ENCODE peak calls at places on chromosomes 4 and X, in nine cellular contexts. J is heart left ventricle; H is left ventricle myocardium inferior; P is mammary epithelial cell; Z is HCT116; O is neural progenitor cell; V is PC-3; L is CD8-positive, alpha-beta T cell; Q is fibroblast of lung. E is an unnamed sample.

GRCh38 chr4:76779740-76780459 is 118.0 kb downstream of the SOWAHB start:
- DNase-seq in J (no peak), H (no peak), P (no peak), Z (no peak), O (no peak), V (no peak), L (no peak), Q (peak; percentile 66), E (no peak)

GRCh38 chrX:40108084-40108958 is 10.6 kb upstream of the BCOR start:
- DNase-seq in J (no peak), H (peak; percentile 42), P (no peak), Z (no peak), O (peak; percentile 76), V (peak; percentile 62), L (no peak), Q (peak; percentile 61), E (peak; percentile 68)

GRCh38 chrX:10233173-10233572 is 76.4 kb downstream of the CLCN4 start:
- DNase-seq in J (no peak), H (no peak), P (no peak), Z (no peak), O (no peak), V (no peak), L (no peak), Q (no peak), E (no peak)

GRCh38 chr4:25913056-25913850 is 767 bp upstream of the SMIM20 start:
- DNase-seq in J (peak; percentile 72), H (peak; percentile 38), P (no peak), Z (no peak), O (peak; percentile 87), V (no peak), L (peak; percentile 35), Q (no peak), E (peak; percentile 37)

GRCh38 chrX:120549483-120550452 is 11.0 kb downstream of the CUL4B start:
- DNase-seq in J (no peak), H (no peak), P (peak; percentile 83), Z (peak; percentile 83), O (no peak), V (peak; percentile 88), L (no peak), Q (peak; percentile 90), E (no peak)

GRCh38 chrX:41329101-41329500 is 4.9 kb upstream of the DDX3X start:
- DNase-seq in J (no peak), H (no peak), P (no peak), Z (no peak), O (no peak), V (no peak), L (no peak), Q (no peak), E (no peak)

GRCh38 chr4:30716158-30716557 is 4.0 kb upstream of the PCDH7 start:
- DNase-seq in J (no peak), H (no peak), P (peak; percentile 19), Z (peak; percentile 72), O (peak; percentile 48), V (peak; percentile 51), L (no peak), Q (peak; percentile 68), E (no peak)

GRCh38 chr4:1241936-1242505 is 6.9 kb downstream of the CTBP1 start:
- DNase-seq in J (peak; percentile 55), H (peak; percentile 12), P (no peak), Z (no peak), O (no peak), V (no peak), L (no peak), Q (no peak), E (peak; percentile 12)

GRCh38 chr4:15318621-15319348 is 109.0 kb upstream of the C1QTNF7 start:
- DNase-seq in J (no peak), H (no peak), P (no peak), Z (no peak), O (no peak), V (no peak), L (no peak), Q (no peak), E (no peak)

GRCh38 chr4:173237152-173237551 is 68.5 kb downstream of the GALNT7 start:
- DNase-seq in J (no peak), H (no peak), P (peak; percentile 33), Z (no peak), O (no peak), V (peak; percentile 48), L (no peak), Q (no peak), E (no peak)

GRCh38 chrX:20530319-20530979 is 263.7 kb upstream of the RPS6KA3 start:
- DNase-seq in J (no peak), H (no peak), P (peak; percentile 32), Z (peak; percentile 29), O (peak; percentile 55), V (peak; percentile 79), L (peak; percentile 37), Q (peak; percentile 71), E (peak; percentile 51)

GRCh38 chr4:67746797-67747495 is 7.2 kb downstream of the GNRHR start:
- DNase-seq in J (no peak), H (no peak), P (peak; percentile 43), Z (peak; percentile 37), O (peak; percentile 28), V (peak; percentile 78), L (no peak), Q (peak; percentile 55), E (no peak)
- TF ChIP-seq CTCF in J (peak; percentile 66), H (peak; percentile 72), P (peak; percentile 34), Z (peak; percentile 30), O (peak; percentile 79), V (peak; percentile 81), L (peak; percentile 87), Q (no peak), E (peak; percentile 18)

GRCh38 chr4:99202094-99202493 is 17.0 kb downstream of the ADH6 start:
- DNase-seq in J (no peak), H (no peak), P (no peak), Z (no peak), O (no peak), V (no peak), L (no peak), Q (no peak), E (no peak)

GRCh38 chr4:99205104-99205979 is 13.7 kb downstream of the ADH6 start:
- DNase-seq in J (no peak), H (no peak), P (no peak), Z (no peak), O (peak; percentile 3), V (no peak), L (no peak), Q (peak; percentile 94), E (peak; percentile 60)

GRCh38 chr4:99201687-99202086 is 17.4 kb downstream of the ADH6 start:
- DNase-seq in J (no peak), H (no peak), P (no peak), Z (no peak), O (no peak), V (no peak), L (no peak), Q (peak; percentile 87), E (no peak)

GRCh38 chr4:99200148-99200547 is 18.9 kb downstream of the ADH6 start:
- DNase-seq in J (no peak), H (no peak), P (no peak), Z (no peak), O (no peak), V (no peak), L (no peak), Q (no peak), E (no peak)

DNA sequence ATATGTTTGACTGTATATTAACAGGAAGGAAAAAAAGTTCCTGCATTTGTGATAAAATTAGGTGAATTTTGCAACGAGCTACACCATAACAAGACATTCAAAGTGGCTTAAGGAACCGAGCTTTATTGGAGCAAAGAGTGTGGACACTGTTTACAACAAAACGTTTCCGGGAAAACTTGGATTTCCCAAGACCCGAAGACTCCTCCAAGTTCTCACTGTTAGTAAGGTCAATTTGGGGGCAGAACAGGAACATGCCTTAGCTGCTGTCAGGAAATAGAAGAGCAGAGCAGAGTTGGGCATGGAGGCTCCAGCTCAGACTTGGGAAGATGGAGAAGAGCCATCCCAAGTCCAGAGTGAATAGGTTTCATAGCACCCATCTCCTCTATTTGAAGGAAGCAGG is 16.5 kb downstream of the ADH6 start:
- DNase-seq in J (no peak), H (no peak), P (no peak), Z (no peak), O (no peak), V (no peak), L (no peak), Q (peak; percentile 97), E (peak; percentile 41)
- H3K4me1 ChIP-seq in J (no peaks in the 10 kb centered on the region), H (peaks cover 9% of the 10 kb centered on the region), P (no peaks in the 10 kb centered on the region), Z (no peaks in the 10 kb centered on the region), O (no peaks in the 10 kb centered on the region), V (no peaks in the 10 kb centered on the region), L (no peaks in the 10 kb centered on the region), Q (peaks cover 4% of the 10 kb centered on the region), E (no peaks in the 10 kb centered on the region)

GRCh38 chrX:46803140-46803539 is 33.7 kb upstream of the RP2 start:
- DNase-seq in J (no peak), H (no peak), P (no peak), Z (no peak), O (no peak), V (peak; percentile 46), L (no peak), Q (peak; percentile 12), E (no peak)
- TF ChIP-seq CTCF in J (no peak), H (no peak), P (peak; percentile 13), Z (peak; percentile 33), O (no peak), V (peak; percentile 62), L (no peak), Q (no peak), E (no peak)

DNA sequence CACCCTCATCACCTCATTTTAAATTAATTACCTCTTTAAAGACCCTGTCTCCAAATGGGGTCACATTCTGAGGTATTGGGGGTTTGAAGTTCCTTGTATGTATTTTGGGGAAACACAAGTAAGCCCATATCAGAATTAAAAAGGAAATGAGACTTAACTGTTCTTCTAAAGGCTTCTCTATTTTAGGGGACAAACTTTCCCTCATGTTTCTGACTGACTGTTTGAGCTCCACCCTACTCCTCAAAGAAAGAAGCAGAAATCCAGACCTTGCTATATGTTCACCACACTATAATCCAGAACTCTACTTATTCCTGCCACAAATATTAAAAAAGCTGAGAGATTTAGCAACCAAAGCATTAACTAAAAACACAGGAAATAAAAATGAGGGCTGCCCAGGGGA is 258.8 kb downstream of the ARHGAP24 start:
- DNase-seq in J (no peak), H (no peak), P (no peak), Z (no peak), O (no peak), V (no peak), L (no peak), Q (no peak), E (no peak)
- H3K4me1 ChIP-seq in J (peaks cover 7% of the 10 kb centered on the region), H (peaks cover 34% of the 10 kb centered on the region), P (peaks cover 2% of the 10 kb centered on the region), Z (no peaks in the 10 kb centered on the region), O (no peaks in the 10 kb centered on the region), V (no peaks in the 10 kb centered on the region), L (no peaks in the 10 kb centered on the region), Q (no peaks in the 10 kb centered on the region), E (no peaks in the 10 kb centered on the region)

DNA sequence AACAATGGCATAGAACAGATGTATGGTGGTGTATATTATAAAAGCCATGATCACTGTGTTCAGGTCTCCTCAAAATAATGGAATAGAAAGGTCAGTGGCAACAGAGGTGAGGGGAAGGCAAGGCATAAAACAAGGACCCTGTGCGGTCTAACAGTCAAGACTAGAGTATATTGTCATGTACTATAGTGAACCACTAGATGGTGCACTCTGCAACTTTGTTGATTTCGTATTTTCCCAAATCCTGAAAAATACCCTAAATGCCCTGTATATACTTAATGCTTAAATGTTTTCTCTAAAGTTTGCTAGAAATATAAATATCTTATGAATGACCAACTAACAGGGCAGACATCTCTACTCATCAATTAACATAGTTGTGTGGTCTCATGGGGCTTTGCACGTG is 453.0 kb downstream of the PCDH11X start:
- DNase-seq in J (no peak), H (no peak), P (no peak), Z (no peak), O (peak; percentile 30), V (peak; percentile 36), L (no peak), Q (peak; percentile 24), E (no peak)
- TF ChIP-seq CTCF in J (peak; percentile 14), H (no peak), P (peak; percentile 56), Z (no peak), O (peak; percentile 63), V (peak; percentile 62), L (no peak), Q (peak; percentile 19), E (no peak)

E was measured in uterus.